ENCODE peak calls at places on chromosomes 2 and 18, in nine cellular contexts. One of them, this sample, is unnamed.

GRCh38 chr2:223835701-223836532 is 1.5 kb downstream of the AP1S3 start:
- DNase-seq in NCI-H1105: no peak
- DNase-seq in fibroblast of pulmonary artery: no peak
- DNase-seq in right atrium auricular region: no peak
- DNase-seq in kidney: no peak
- DNase-seq in activated CD8-positive, alpha-beta memory T cell treated with anti-CD3 and anti-CD28 coated beads for 24 hours: no peak
- DNase-seq in HTR-8/SVneo: no peak
- DNase-seq in heart left ventricle: no peak
- DNase-seq in T follicular helper cell: no peak
- DNase-seq in this sample: no peak

GRCh38 chr2:60539177-60539576 is 14.3 kb downstream of the BCL11A start:
- DNase-seq in right atrium auricular region: no peak
- DNase-seq in T follicular helper cell: no peak
- DNase-seq in NCI-H1105: no peak
- DNase-seq in activated CD8-positive, alpha-beta memory T cell treated with anti-CD3 and anti-CD28 coated beads for 24 hours: no peak
- DNase-seq in kidney: no peak
- DNase-seq in heart left ventricle: no peak
- DNase-seq in HTR-8/SVneo: no peak
- DNase-seq in fibroblast of pulmonary artery: no peak
- DNase-seq in this sample: no peak

GRCh38 chr18:63102941-63103744 is 216.4 kb downstream of the BCL2 start:
- DNase-seq in HTR-8/SVneo: no peak
- DNase-seq in fibroblast of pulmonary artery: no peak
- DNase-seq in activated CD8-positive, alpha-beta memory T cell treated with anti-CD3 and anti-CD28 coated beads for 24 hours: no peak
- DNase-seq in NCI-H1105: no peak
- DNase-seq in right atrium auricular region: no peak
- DNase-seq in T follicular helper cell: no peak
- DNase-seq in heart left ventricle: no peak
- DNase-seq in kidney: no peak
- DNase-seq in this sample: no peak

GRCh38 chr2:216242365-216242764 is 129.9 kb downstream of the MARCHF4 start:
- DNase-seq in NCI-H1105: no peak
- DNase-seq in heart left ventricle: no peak
- DNase-seq in HTR-8/SVneo: no peak
- DNase-seq in right atrium auricular region: no peak
- DNase-seq in activated CD8-positive, alpha-beta memory T cell treated with anti-CD3 and anti-CD28 coated beads for 24 hours: peak
- DNase-seq in kidney: no peak
- DNase-seq in T follicular helper cell: no peak
- DNase-seq in fibroblast of pulmonary artery: peak
- DNase-seq in this sample: no peak

GRCh38 chr18:49728542-49728941 is 84.8 kb downstream of the ACAA2 start:
- DNase-seq in T follicular helper cell: no peak
- DNase-seq in NCI-H1105: peak
- DNase-seq in activated CD8-positive, alpha-beta memory T cell treated with anti-CD3 and anti-CD28 coated beads for 24 hours: peak
- DNase-seq in HTR-8/SVneo: peak
- DNase-seq in heart left ventricle: no peak
- DNase-seq in fibroblast of pulmonary artery: peak
- DNase-seq in right atrium auricular region: no peak
- DNase-seq in kidney: no peak
- DNase-seq in this sample: no peak

GRCh38 chr2:169014780-169015179 is 16.3 kb downstream of the ABCB11 start:
- DNase-seq in right atrium auricular region: no peak
- DNase-seq in HTR-8/SVneo: no peak
- DNase-seq in NCI-H1105: no peak
- DNase-seq in fibroblast of pulmonary artery: no peak
- DNase-seq in T follicular helper cell: no peak
- DNase-seq in kidney: no peak
- DNase-seq in heart left ventricle: no peak
- DNase-seq in activated CD8-positive, alpha-beta memory T cell treated with anti-CD3 and anti-CD28 coated beads for 24 hours: no peak
- DNase-seq in this sample: no peak

GRCh38 chr2:30756051-30756719 is 51.1 kb downstream of the CAPN13 start:
- DNase-seq in heart left ventricle: no peak
- DNase-seq in HTR-8/SVneo: peak
- DNase-seq in activated CD8-positive, alpha-beta memory T cell treated with anti-CD3 and anti-CD28 coated beads for 24 hours: no peak
- DNase-seq in right atrium auricular region: no peak
- DNase-seq in fibroblast of pulmonary artery: no peak
- DNase-seq in T follicular helper cell: no peak
- DNase-seq in NCI-H1105: no peak
- DNase-seq in kidney: no peak
- DNase-seq in this sample: no peak

GRCh38 chr2:225274751-225275150 is 124.8 kb upstream of the NYAP2 start:
- DNase-seq in activated CD8-positive, alpha-beta memory T cell treated with anti-CD3 and anti-CD28 coated beads for 24 hours: no peak
- DNase-seq in HTR-8/SVneo: no peak
- DNase-seq in kidney: no peak
- DNase-seq in fibroblast of pulmonary artery: peak
- DNase-seq in right atrium auricular region: no peak
- DNase-seq in T follicular helper cell: no peak
- DNase-seq in NCI-H1105: peak
- DNase-seq in heart left ventricle: no peak
- DNase-seq in this sample: no peak

GRCh38 chr2:188187726-188188125 is 103.9 kb upstream of the GULP1 start:
- DNase-seq in NCI-H1105: no peak
- DNase-seq in fibroblast of pulmonary artery: no peak
- DNase-seq in kidney: no peak
- DNase-seq in right atrium auricular region: no peak
- DNase-seq in activated CD8-positive, alpha-beta memory T cell treated with anti-CD3 and anti-CD28 coated beads for 24 hours: no peak
- DNase-seq in HTR-8/SVneo: no peak
- DNase-seq in heart left ventricle: no peak
- DNase-seq in T follicular helper cell: no peak
- DNase-seq in this sample: no peak

GRCh38 chr2:234533631-234534030 is 36.8 kb upstream of the ARL4C start:
- DNase-seq in fibroblast of pulmonary artery: no peak
- DNase-seq in NCI-H1105: peak
- DNase-seq in right atrium auricular region: no peak
- DNase-seq in HTR-8/SVneo: no peak
- DNase-seq in heart left ventricle: no peak
- DNase-seq in activated CD8-positive, alpha-beta memory T cell treated with anti-CD3 and anti-CD28 coated beads for 24 hours: no peak
- DNase-seq in kidney: no peak
- DNase-seq in T follicular helper cell: no peak
- DNase-seq in this sample: no peak

GRCh38 chr18:61400714-61401113 is 67.5 kb downstream of the CDH20 start:
- DNase-seq in kidney: no peak
- DNase-seq in NCI-H1105: no peak
- DNase-seq in fibroblast of pulmonary artery: peak
- DNase-seq in HTR-8/SVneo: no peak
- DNase-seq in activated CD8-positive, alpha-beta memory T cell treated with anti-CD3 and anti-CD28 coated beads for 24 hours: no peak
- DNase-seq in heart left ventricle: no peak
- DNase-seq in T follicular helper cell: no peak
- DNase-seq in right atrium auricular region: no peak
- DNase-seq in this sample: peak

GRCh38 chr2:46296216-46296839 is 879 bp upstream of the EPAS1 start:
- DNase-seq in activated CD8-positive, alpha-beta memory T cell treated with anti-CD3 and anti-CD28 coated beads for 24 hours: peak
- DNase-seq in NCI-H1105: no peak
- DNase-seq in kidney: peak
- DNase-seq in fibroblast of pulmonary artery: no peak
- DNase-seq in HTR-8/SVneo: no peak
- DNase-seq in heart left ventricle: peak
- DNase-seq in right atrium auricular region: peak
- DNase-seq in T follicular helper cell: no peak
- DNase-seq in this sample: no peak

GRCh38 chr2:178761759-178762371 is 45.4 kb downstream of the TTN start:
- DNase-seq in fibroblast of pulmonary artery: peak
- DNase-seq in right atrium auricular region: no peak
- DNase-seq in heart left ventricle: no peak
- DNase-seq in activated CD8-positive, alpha-beta memory T cell treated with anti-CD3 and anti-CD28 coated beads for 24 hours: no peak
- DNase-seq in NCI-H1105: peak
- DNase-seq in T follicular helper cell: no peak
- DNase-seq in kidney: no peak
- DNase-seq in HTR-8/SVneo: peak
- DNase-seq in this sample: peak

GRCh38 chr2:199883474-199884212 is 27.4 kb upstream of the C2orf69 start:
- DNase-seq in NCI-H1105: no peak
- DNase-seq in HTR-8/SVneo: no peak
- DNase-seq in activated CD8-positive, alpha-beta memory T cell treated with anti-CD3 and anti-CD28 coated beads for 24 hours: no peak
- DNase-seq in T follicular helper cell: no peak
- DNase-seq in right atrium auricular region: no peak
- DNase-seq in heart left ventricle: no peak
- DNase-seq in kidney: no peak
- DNase-seq in fibroblast of pulmonary artery: no peak
- DNase-seq in this sample: no peak

GRCh38 chr2:238415036-238415764 is 11.5 kb upstream of the ASB1 start:
- DNase-seq in kidney: no peak
- DNase-seq in right atrium auricular region: no peak
- DNase-seq in heart left ventricle: no peak
- DNase-seq in T follicular helper cell: no peak
- DNase-seq in fibroblast of pulmonary artery: no peak
- DNase-seq in HTR-8/SVneo: no peak
- DNase-seq in activated CD8-positive, alpha-beta memory T cell treated with anti-CD3 and anti-CD28 coated beads for 24 hours: no peak
- DNase-seq in NCI-H1105: no peak
- DNase-seq in this sample: no peak

GRCh38 chr2:69646714-69647113 is 3.2 kb upstream of the AAK1 start:
- DNase-seq in kidney: no peak
- DNase-seq in T follicular helper cell: no peak
- DNase-seq in right atrium auricular region: no peak
- DNase-seq in activated CD8-positive, alpha-beta memory T cell treated with anti-CD3 and anti-CD28 coated beads for 24 hours: no peak
- DNase-seq in heart left ventricle: no peak
- DNase-seq in HTR-8/SVneo: no peak
- DNase-seq in NCI-H1105: no peak
- DNase-seq in fibroblast of pulmonary artery: no peak
- DNase-seq in this sample: no peak

GRCh38 chr2:70733428-70734185 is 34.4 kb downstream of the ADD2 start:
- DNase-seq in HTR-8/SVneo: no peak
- DNase-seq in heart left ventricle: no peak
- DNase-seq in activated CD8-positive, alpha-beta memory T cell treated with anti-CD3 and anti-CD28 coated beads for 24 hours: no peak
- DNase-seq in fibroblast of pulmonary artery: no peak
- DNase-seq in T follicular helper cell: no peak
- DNase-seq in NCI-H1105: no peak
- DNase-seq in kidney: no peak
- DNase-seq in right atrium auricular region: peak
- DNase-seq in this sample: no peak

GRCh38 chr2:45652090-45653050 is 895 bp downstream of the PRKCE start:
- DNase-seq in T follicular helper cell: peak
- DNase-seq in activated CD8-positive, alpha-beta memory T cell treated with anti-CD3 and anti-CD28 coated beads for 24 hours: peak
- DNase-seq in fibroblast of pulmonary artery: peak
- DNase-seq in heart left ventricle: peak
- DNase-seq in NCI-H1105: no peak
- DNase-seq in kidney: peak
- DNase-seq in HTR-8/SVneo: no peak
- DNase-seq in right atrium auricular region: peak
- DNase-seq in this sample: peak

GRCh38 chr18:58785171-58785805 is 79.4 kb upstream of the ZNF532 start:
- DNase-seq in HTR-8/SVneo: peak
- DNase-seq in right atrium auricular region: no peak
- DNase-seq in T follicular helper cell: no peak
- DNase-seq in fibroblast of pulmonary artery: peak
- DNase-seq in activated CD8-positive, alpha-beta memory T cell treated with anti-CD3 and anti-CD28 coated beads for 24 hours: no peak
- DNase-seq in NCI-H1105: no peak
- DNase-seq in heart left ventricle: no peak
- DNase-seq in kidney: peak
- DNase-seq in this sample: no peak

GRCh38 chr2:166519391-166519962 is 25.4 kb upstream of the SCN7A start:
- DNase-seq in NCI-H1105: no peak
- DNase-seq in fibroblast of pulmonary artery: no peak
- DNase-seq in activated CD8-positive, alpha-beta memory T cell treated with anti-CD3 and anti-CD28 coated beads for 24 hours: no peak
- DNase-seq in kidney: no peak
- DNase-seq in HTR-8/SVneo: no peak
- DNase-seq in T follicular helper cell: no peak
- DNase-seq in heart left ventricle: no peak
- DNase-seq in right atrium auricular region: no peak
- DNase-seq in this sample: no peak

GRCh38 chr2:26493631-26494030 is 15.7 kb upstream of the OTOF start:
- DNase-seq in HTR-8/SVneo: no peak
- DNase-seq in kidney: no peak
- DNase-seq in NCI-H1105: no peak
- DNase-seq in activated CD8-positive, alpha-beta memory T cell treated with anti-CD3 and anti-CD28 coated beads for 24 hours: no peak
- DNase-seq in T follicular helper cell: no peak
- DNase-seq in heart left ventricle: no peak
- DNase-seq in right atrium auricular region: no peak
- DNase-seq in fibroblast of pulmonary artery: no peak
- DNase-seq in this sample: no peak

GRCh38 chr2:16632615-16633014 is 33.0 kb downstream of the CYRIA start:
- DNase-seq in HTR-8/SVneo: no peak
- DNase-seq in fibroblast of pulmonary artery: no peak
- DNase-seq in kidney: no peak
- DNase-seq in right atrium auricular region: no peak
- DNase-seq in NCI-H1105: no peak
- DNase-seq in activated CD8-positive, alpha-beta memory T cell treated with anti-CD3 and anti-CD28 coated beads for 24 hours: no peak
- DNase-seq in heart left ventricle: no peak
- DNase-seq in T follicular helper cell: no peak
- DNase-seq in this sample: no peak

GRCh38 chr2:234488913-234489451 is 7.9 kb downstream of the ARL4C start:
- DNase-seq in NCI-H1105: no peak
- DNase-seq in activated CD8-positive, alpha-beta memory T cell treated with anti-CD3 and anti-CD28 coated beads for 24 hours: peak
- DNase-seq in heart left ventricle: no peak
- DNase-seq in HTR-8/SVneo: no peak
- DNase-seq in right atrium auricular region: no peak
- DNase-seq in kidney: no peak
- DNase-seq in fibroblast of pulmonary artery: no peak
- DNase-seq in T follicular helper cell: peak
- DNase-seq in this sample: no peak

This sample was measured in amniotic stem cell.